ENCODE peak calls at places on chromosomes 7 and 10, in eight cellular contexts. G is HepG2, X is GM23338, S is K562, A is GM12878, I is H1, W is HCT116, B is endothelial cell of umbilical vein. E is an unnamed sample.

GRCh38 chr10:23174075-23174973 is 17.8 kb upstream of the PTF1A start:
- DNase-seq in G (no peak), X (peak), S (no peak), A (no peak), I (peak), W (no peak), B (no peak), E (no peak)

GRCh38 chr7:29190349-29191045 is 4.1 kb upstream of the CHN2 start:
- DNase-seq in G (peak), X (no peak), S (no peak), A (no peak), I (no peak), W (no peak), B (no peak), E (no peak)

GRCh38 chr10:96400465-96400864 is 41.7 kb upstream of the OPALIN start:
- DNase-seq in G (no peak), X (no peak), S (no peak), A (no peak), I (no peak), W (no peak), B (no peak), E (no peak)

GRCh38 chr7:72710983-72711382 is 117.0 kb downstream of the TYW1B start:
- DNase-seq in G (no peak), X (no peak), S (peak), A (no peak), I (no peak), W (no peak), B (no peak), E (no peak)

GRCh38 chr7:87048839-87049238 is 10.6 kb downstream of the ELAPOR2 start:
- DNase-seq in G (no peak), X (no peak), S (no peak), A (no peak), I (no peak), W (no peak), B (no peak), E (no peak)

GRCh38 chr7:95586951-95587301 is 9.4 kb downstream of the PDK4 start:
- DNase-seq in G (no peak), X (no peak), S (no peak), A (no peak), I (no peak), W (no peak), B (no peak), E (no peak)

GRCh38 chr7:157498690-157499089 is 161.9 kb downstream of the DNAJB6 start:
- DNase-seq in G (no peak), X (no peak), S (no peak), A (no peak), I (peak), W (no peak), B (no peak), E (no peak)

GRCh38 chr10:68471063-68471585 is 649 bp downstream of the DNA2 start:
- DNase-seq in G (no peak), X (peak), S (peak), A (no peak), I (no peak), W (no peak), B (peak), E (no peak)

GRCh38 chr7:65946895-65947294 is 35.1 kb downstream of the GUSB start:
- DNase-seq in G (peak), X (no peak), S (no peak), A (no peak), I (no peak), W (no peak), B (peak), E (no peak)

GRCh38 chr7:70670288-70670687 is 461.7 kb upstream of the GALNT17 start:
- DNase-seq in G (no peak), X (no peak), S (no peak), A (no peak), I (no peak), W (no peak), B (no peak), E (no peak)

GRCh38 chr10:69980672-69981071 is 72.0 kb upstream of the MACROH2A2 start:
- DNase-seq in G (no peak), X (no peak), S (no peak), A (no peak), I (no peak), W (no peak), B (no peak), E (no peak)

GRCh38 chr7:110502893-110503465 is 587.9 kb upstream of the LRRN3 start:
- DNase-seq in G (no peak), X (no peak), S (no peak), A (no peak), I (no peak), W (no peak), B (no peak), E (no peak)

GRCh38 chr10:20726381-20726780 is 170.7 kb downstream of the NEBL start:
- DNase-seq in G (no peak), X (no peak), S (no peak), A (no peak), I (no peak), W (no peak), B (no peak), E (no peak)

GRCh38 chr10:87861034-87861433 is 2.3 kb downstream of the KLLN start:
- DNase-seq in G (no peak), X (no peak), S (no peak), A (no peak), I (no peak), W (no peak), B (no peak), E (no peak)

GRCh38 chr10:51369903-51370302 is 295.6 kb downstream of the PRKG1 start:
- DNase-seq in G (no peak), X (peak), S (no peak), A (no peak), I (no peak), W (no peak), B (no peak), E (no peak)

GRCh38 chr10:43649149-43649523 is 455 bp upstream of the ZNF32 start:
- DNase-seq in G (no peak), X (no peak), S (no peak), A (no peak), I (no peak), W (no peak), B (no peak), E (no peak)

GRCh38 chr7:74083117-74083876 is at the start of gene LIMK1:
- DNase-seq in G (peak), X (peak), S (peak), A (no peak), I (peak), W (no peak), B (peak), E (peak)
- H3K27ac ChIP-seq in G (no peak), X (peak), S (peak), A (peak), I (peak), W (peak), B (peak), E (no peak)

GRCh38 chr10:79093658-79094411 is 25.1 kb downstream of the ZMIZ1 start:
- DNase-seq in G (peak), X (peak), S (peak), A (peak), I (no peak), W (no peak), B (peak), E (no peak)
- TF ChIP-seq POLR2AphosphoS5 in G (no peak), X (no peak), S (peak), A (no peak), I (no peak), W (no peak), B (no peak), E (no peak)

DNA sequence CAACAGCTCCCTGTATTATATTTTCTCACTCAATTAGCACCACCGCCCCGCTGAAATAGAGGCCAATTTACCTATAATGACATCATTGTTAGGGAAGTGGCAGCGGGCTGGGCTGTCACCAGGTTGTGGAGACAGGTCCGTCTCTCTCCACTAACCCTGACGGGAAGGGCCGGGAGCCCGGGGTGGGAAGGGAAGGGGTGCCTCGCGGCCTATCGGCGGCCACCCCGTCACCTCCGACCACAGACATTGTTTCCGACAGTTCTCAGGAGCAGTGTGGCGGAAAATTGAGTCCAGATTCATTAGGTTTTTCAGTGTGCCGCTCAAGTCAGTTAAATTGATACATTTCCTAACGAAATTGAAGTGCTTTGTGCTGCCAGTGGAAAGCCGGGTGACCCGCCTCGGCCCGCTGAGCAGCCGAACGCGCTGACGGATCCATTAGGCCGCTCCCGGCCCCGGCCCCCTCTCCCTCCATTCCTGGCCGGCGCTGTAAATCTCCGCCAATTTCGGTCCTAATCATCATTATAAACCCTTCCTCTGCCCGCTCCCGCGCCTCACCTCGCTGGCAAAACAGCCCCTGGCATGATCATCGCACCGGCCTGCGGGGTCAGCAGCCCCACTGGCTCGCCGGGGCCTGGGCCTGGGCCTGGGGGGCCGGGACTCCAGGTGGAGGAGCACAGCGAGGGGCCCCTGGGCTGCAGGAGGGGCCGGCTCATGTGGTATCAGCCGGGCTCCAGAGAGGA is 43.2 kb downstream of the UNCX start:
- DNase-seq in G (no peak), X (no peak), S (no peak), A (no peak), I (no peak), W (no peak), B (no peak), E (no peak)
- TF ChIP-seq EZH2 in G (no peak), X (no peak), S (no peak), A (no peak), I (no peak), W (no peak), B (no peak), E (no peak)

DNA sequence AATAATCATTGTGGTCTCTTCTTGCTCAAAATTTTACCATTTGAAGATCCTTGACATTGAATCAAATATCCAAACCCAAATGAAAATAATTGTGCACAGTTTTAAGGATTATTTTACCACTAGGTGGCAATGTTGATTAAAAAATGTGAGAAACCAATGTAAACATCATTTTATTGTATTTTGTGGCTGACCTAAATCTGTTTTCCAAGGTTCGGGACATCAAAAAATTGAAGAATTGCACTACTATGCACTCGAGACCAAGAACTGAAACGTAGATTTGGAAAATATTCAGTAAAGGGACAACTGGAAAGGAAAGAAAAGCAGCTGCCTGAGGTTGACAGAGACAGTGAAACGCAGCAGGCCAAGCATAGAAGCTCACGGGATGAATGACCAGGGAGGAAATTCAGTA is 259.3 kb downstream of the SNX13 start:
- DNase-seq in G (peak), X (peak), S (peak), A (no peak), I (no peak), W (peak), B (peak), E (peak)
- H3K27ac ChIP-seq in G (no peak), X (no peak), S (no peak), A (no peak), I (no peak), W (no peak), B (no peak), E (no peak)

DNA sequence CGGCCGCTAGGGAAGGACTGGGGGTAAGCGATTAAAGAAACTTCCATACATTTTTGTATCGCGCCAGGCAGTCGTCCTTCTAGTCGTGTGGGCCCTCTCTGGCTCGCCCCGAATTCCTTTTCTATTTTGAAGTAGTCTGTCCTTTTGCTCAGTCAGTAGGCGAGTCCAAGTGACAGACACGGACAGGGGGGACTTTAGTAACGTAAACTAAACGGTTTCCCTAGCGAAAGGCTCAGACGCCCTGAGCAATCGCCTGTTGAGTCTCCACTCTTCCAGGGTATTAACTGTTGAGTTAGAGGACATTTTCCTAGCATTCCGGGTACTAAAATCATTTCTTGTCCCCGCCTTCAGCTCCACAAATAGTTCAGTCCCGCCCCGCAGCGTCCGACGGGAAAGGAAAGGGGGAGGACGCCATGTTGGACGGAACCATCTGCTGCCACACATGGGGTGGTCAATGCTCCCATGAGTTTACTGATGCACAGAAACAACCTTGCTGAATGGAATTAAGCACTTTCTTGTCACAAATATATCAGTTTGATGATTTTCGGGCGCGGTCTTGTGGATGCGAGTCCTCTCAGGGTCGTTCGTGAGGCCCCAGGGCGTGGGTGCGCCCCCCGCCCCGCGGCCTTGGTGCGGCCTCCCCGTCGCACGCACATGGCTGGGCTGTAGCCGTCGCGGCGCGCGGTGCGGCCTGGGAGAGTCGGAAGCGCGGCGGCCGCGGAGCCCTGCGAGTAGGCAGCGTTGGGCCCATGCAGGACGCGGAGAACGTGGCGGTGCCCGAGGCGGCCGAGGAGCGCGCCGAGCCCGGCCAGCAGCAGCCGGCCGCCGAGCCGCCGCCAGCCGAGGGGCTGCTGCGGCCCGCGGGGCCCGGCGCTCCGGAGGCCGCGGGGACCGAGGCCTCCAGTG is at the start of gene EIF3B:
- DNase-seq in G (peak), X (peak), S (peak), A (peak), I (peak), W (peak), B (peak), E (peak)
- TF ChIP-seq POLR2AphosphoS5 in G (peak), X (peak), S (peak), A (peak), I (peak), W (peak), B (peak), E (peak)

DNA sequence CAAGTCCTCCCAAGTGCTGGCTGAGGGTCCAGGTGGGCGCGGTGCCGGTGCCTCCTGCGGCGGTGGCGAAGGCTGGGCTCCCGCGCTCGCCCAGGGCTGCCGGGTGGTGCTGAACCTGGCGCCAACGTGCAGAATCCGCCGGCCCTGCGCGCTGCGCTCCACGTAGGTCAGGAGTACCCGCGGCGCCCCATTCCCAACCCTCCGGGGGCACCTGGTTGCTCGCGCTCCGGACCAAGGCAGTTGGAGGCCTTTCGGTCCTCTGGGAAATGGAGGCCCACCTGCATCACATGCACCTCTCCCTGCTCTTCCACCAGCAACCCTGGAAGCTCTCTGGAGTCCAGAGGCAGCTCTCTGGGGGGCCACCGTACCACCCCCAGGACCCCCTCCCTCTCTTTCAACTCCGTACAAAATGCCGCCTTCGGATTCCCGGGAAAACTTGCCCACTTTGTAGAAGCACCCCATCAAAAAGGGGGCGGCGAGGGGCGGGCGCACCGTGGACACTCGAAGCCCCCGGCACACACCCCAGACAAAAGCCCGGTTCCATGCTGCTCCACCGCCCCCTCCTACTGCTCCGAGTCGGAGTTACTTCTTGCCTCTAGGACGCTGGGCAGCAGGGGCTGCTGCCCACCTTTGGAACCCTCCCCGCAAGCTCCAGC is 706 bp downstream of the SLC16A9 start:
- DNase-seq in G (no peak), X (peak), S (peak), A (no peak), I (peak), W (no peak), B (peak), E (no peak)
- TF ChIP-seq EZH2 in G (no peak), X (no peak), S (no peak), A (no peak), I (no peak), W (no peak), B (peak), E (no peak)

GRCh38 chr10:113859261-113859660 is 4.8 kb downstream of the NHLRC2 start:
- DNase-seq in G (no peak), X (no peak), S (no peak), A (no peak), I (no peak), W (no peak), B (no peak), E (no peak)

GRCh38 chr10:113857210-113857609 is 2.7 kb downstream of the NHLRC2 start:
- DNase-seq in G (no peak), X (no peak), S (no peak), A (no peak), I (no peak), W (no peak), B (no peak), E (no peak)

GRCh38 chr10:113854757-113855626 is 531 bp downstream of the NHLRC2 start:
- DNase-seq in G (peak), X (peak), S (peak), A (no peak), I (peak), W (peak), B (peak), E (no peak)

GRCh38 chr10:113856563-113856962 is 2.1 kb downstream of the NHLRC2 start:
- DNase-seq in G (no peak), X (no peak), S (no peak), A (no peak), I (no peak), W (no peak), B (peak), E (no peak)

GRCh38 chr10:113858541-113858940 is 4.1 kb downstream of the NHLRC2 start:
- DNase-seq in G (no peak), X (no peak), S (peak), A (no peak), I (no peak), W (no peak), B (peak), E (no peak)
- H3K27ac ChIP-seq in G (no peak), X (no peak), S (no peak), A (peak), I (no peak), W (no peak), B (no peak), E (peak)

GRCh38 chr7:137684776-137685175 is 162.0 kb downstream of the DGKI start:
- DNase-seq in G (no peak), X (no peak), S (no peak), A (no peak), I (no peak), W (no peak), B (no peak), E (no peak)
- TF ChIP-seq POLR2AphosphoS5 in G (no peak), X (no peak), S (no peak), A (no peak), I (no peak), W (no peak), B (no peak), E (no peak)

GRCh38 chr7:149772821-149773425 is 465 bp downstream of the ZNF467 start:
- DNase-seq in G (no peak), X (peak), S (peak), A (no peak), I (peak), W (no peak), B (peak), E (no peak)
- TF ChIP-seq EZH2 in G (no peak), X (peak), S (no peak), A (no peak), I (no peak), W (no peak), B (no peak), E (no peak)

E was measured in SK-N-MC.